ENCODE peak calls at places on chromosome 1, in four cellular contexts. N is C1 segment of cervical spinal cord, M is GF-D8, Z is NCI-H1417. D is an unnamed sample.
A peak's percentile ranks its signal among the peaks of the same experiment; 100 is the strongest.

GRCh38 chr1:230972855-230973271 is 5.8 kb downstream of the TTC13 start:
- DNase-seq in N (no peak), M (peak; percentile 60), Z (no peak), D (no peak)

GRCh38 chr1:84930329-84930728 is 37.3 kb upstream of the LPAR3 start:
- DNase-seq in N (no peak), M (no peak), Z (no peak), D (no peak)

GRCh38 chr1:224312025-224312424 is 17.9 kb downstream of the NVL start:
- DNase-seq in N (no peak), M (no peak), Z (no peak), D (no peak)

GRCh38 chr1:190179817-190180216 is 297.8 kb downstream of the BRINP3 start:
- DNase-seq in N (no peak), M (no peak), Z (peak; percentile 69), D (no peak)

GRCh38 chr1:3349161-3349967 is 105.1 kb upstream of the ARHGEF16 start:
- DNase-seq in N (no peak), M (no peak), Z (no peak), D (no peak)

GRCh38 chr1:83849191-83850061 is 149.5 kb downstream of the TTLL7 start:
- DNase-seq in N (no peak), M (no peak), Z (peak; percentile 39), D (no peak)

GRCh38 chr1:153627797-153628626 is at the start of gene S100A1:
- DNase-seq in N (peak; percentile 91), M (no peak), Z (no peak), D (no peak)

GRCh38 chr1:23437355-23437664 is 12.8 kb upstream of the TCEA3 start:
- DNase-seq in N (no peak), M (no peak), Z (no peak), D (no peak)

GRCh38 chr1:212669600-212669999 is 30.0 kb downstream of the BATF3 start:
- DNase-seq in N (no peak), M (no peak), Z (no peak), D (no peak)

GRCh38 chr1:899636-900317 is 23.9 kb upstream of the SAMD11 start:
- DNase-seq in N (no peak), M (no peak), Z (no peak), D (no peak)

GRCh38 chr1:38213720-38214367 is 167.3 kb upstream of the POU3F1 start:
- DNase-seq in N (no peak), M (peak; percentile 70), Z (no peak), D (peak; percentile 41)

GRCh38 chr1:22506130-22506692 is 54.6 kb downstream of the ZBTB40 start:
- DNase-seq in N (no peak), M (no peak), Z (no peak), D (no peak)

GRCh38 chr1:111448482-111448917 is 556 bp downstream of the WDR77 start:
- DNase-seq in N (peak; percentile 34), M (no peak), Z (no peak), D (no peak)

D was measured in NCI-H510A.